ENCODE peak calls at places on chromosomes 6 and 20, in eight cellular contexts. One of them, this sample, is unnamed.
A peak's percentile ranks its signal among the peaks of the same experiment; 100 is the strongest.

GRCh38 chr6:53922571-53922981 is 127.8 kb downstream of the LRRC1 start:
- DNase-seq in effector memory CD4-positive, alpha-beta T cell: no peak
- DNase-seq in GM23248: no peak
- DNase-seq in AG09309: no peak
- DNase-seq in choroid plexus epithelial cell: peak; percentile 71
- DNase-seq in Panc1: no peak
- DNase-seq in body of pancreas: no peak
- DNase-seq in SK-N-SH: no peak
- DNase-seq in this sample: no peak

GRCh38 chr20:8709627-8710026 is 359.3 kb upstream of the PLCB4 start:
- DNase-seq in effector memory CD4-positive, alpha-beta T cell: no peak
- DNase-seq in GM23248: peak; percentile 14
- DNase-seq in AG09309: no peak
- DNase-seq in choroid plexus epithelial cell: peak; percentile 31
- DNase-seq in Panc1: no peak
- DNase-seq in body of pancreas: no peak
- DNase-seq in SK-N-SH: no peak
- DNase-seq in this sample: no peak

GRCh38 chr6:129853996-129854711 is 7.0 kb downstream of the TMEM244 start:
- DNase-seq in effector memory CD4-positive, alpha-beta T cell: no peak
- DNase-seq in GM23248: peak; percentile 75
- DNase-seq in AG09309: no peak
- DNase-seq in choroid plexus epithelial cell: peak; percentile 54
- DNase-seq in Panc1: no peak
- DNase-seq in body of pancreas: no peak
- DNase-seq in SK-N-SH: no peak
- DNase-seq in this sample: no peak

GRCh38 chr20:48262396-48262795 is 477.1 kb upstream of the SULF2 start:
- DNase-seq in effector memory CD4-positive, alpha-beta T cell: no peak
- DNase-seq in GM23248: no peak
- DNase-seq in AG09309: no peak
- DNase-seq in choroid plexus epithelial cell: no peak
- DNase-seq in Panc1: no peak
- DNase-seq in body of pancreas: no peak
- DNase-seq in SK-N-SH: no peak
- DNase-seq in this sample: no peak

GRCh38 chr6:25006565-25007001 is 70.8 kb upstream of the RIPOR2 start:
- DNase-seq in effector memory CD4-positive, alpha-beta T cell: no peak
- DNase-seq in GM23248: peak; percentile 62
- DNase-seq in AG09309: no peak
- DNase-seq in choroid plexus epithelial cell: peak; percentile 73
- DNase-seq in Panc1: no peak
- DNase-seq in body of pancreas: peak; percentile 90
- DNase-seq in SK-N-SH: no peak
- DNase-seq in this sample: no peak

GRCh38 chr6:25026723-25027122 is 91.0 kb upstream of the RIPOR2 start:
- DNase-seq in effector memory CD4-positive, alpha-beta T cell: no peak
- DNase-seq in GM23248: no peak
- DNase-seq in AG09309: no peak
- DNase-seq in choroid plexus epithelial cell: no peak
- DNase-seq in Panc1: no peak
- DNase-seq in body of pancreas: no peak
- DNase-seq in SK-N-SH: no peak
- DNase-seq in this sample: peak; percentile 68

GRCh38 chr6:160430741-160431140 is 82.6 kb downstream of the SLC22A3 start:
- DNase-seq in effector memory CD4-positive, alpha-beta T cell: no peak
- DNase-seq in GM23248: peak; percentile 2
- DNase-seq in AG09309: no peak
- DNase-seq in choroid plexus epithelial cell: no peak
- DNase-seq in Panc1: no peak
- DNase-seq in body of pancreas: no peak
- DNase-seq in SK-N-SH: no peak
- DNase-seq in this sample: no peak

GRCh38 chr20:5900908-5901307 is 49.4 kb downstream of the TRMT6 start:
- DNase-seq in effector memory CD4-positive, alpha-beta T cell: no peak
- DNase-seq in GM23248: no peak
- DNase-seq in AG09309: no peak
- DNase-seq in choroid plexus epithelial cell: no peak
- DNase-seq in Panc1: no peak
- DNase-seq in body of pancreas: no peak
- DNase-seq in SK-N-SH: no peak
- DNase-seq in this sample: no peak

GRCh38 chr6:88368071-88368787 is 202.1 kb upstream of the CNR1 start:
- DNase-seq in effector memory CD4-positive, alpha-beta T cell: no peak
- DNase-seq in GM23248: peak; percentile 79
- DNase-seq in AG09309: no peak
- DNase-seq in choroid plexus epithelial cell: peak; percentile 97
- DNase-seq in Panc1: no peak
- DNase-seq in body of pancreas: no peak
- DNase-seq in SK-N-SH: no peak
- DNase-seq in this sample: no peak

GRCh38 chr6:167298166-167298565 is 7.1 kb downstream of the UNC93A start:
- DNase-seq in effector memory CD4-positive, alpha-beta T cell: no peak
- DNase-seq in GM23248: no peak
- DNase-seq in AG09309: no peak
- DNase-seq in choroid plexus epithelial cell: no peak
- DNase-seq in Panc1: no peak
- DNase-seq in body of pancreas: no peak
- DNase-seq in SK-N-SH: no peak
- DNase-seq in this sample: no peak

GRCh38 chr6:11309947-11310665 is 77.6 kb upstream of the NEDD9 start:
- DNase-seq in effector memory CD4-positive, alpha-beta T cell: no peak
- DNase-seq in GM23248: no peak
- DNase-seq in AG09309: no peak
- DNase-seq in choroid plexus epithelial cell: no peak
- DNase-seq in Panc1: no peak
- DNase-seq in body of pancreas: peak; percentile 17
- DNase-seq in SK-N-SH: peak; percentile 67
- DNase-seq in this sample: no peak

GRCh38 chr6:111038534-111039252 is 48.6 kb upstream of the SLC16A10 start:
- DNase-seq in effector memory CD4-positive, alpha-beta T cell: no peak
- DNase-seq in GM23248: no peak
- DNase-seq in AG09309: no peak
- DNase-seq in choroid plexus epithelial cell: no peak
- DNase-seq in Panc1: no peak
- DNase-seq in body of pancreas: no peak
- DNase-seq in SK-N-SH: no peak
- DNase-seq in this sample: no peak

GRCh38 chr6:166424431-166424830 is 41.7 kb upstream of the MPC1 start:
- DNase-seq in effector memory CD4-positive, alpha-beta T cell: no peak
- DNase-seq in GM23248: no peak
- DNase-seq in AG09309: no peak
- DNase-seq in choroid plexus epithelial cell: no peak
- DNase-seq in Panc1: no peak
- DNase-seq in body of pancreas: no peak
- DNase-seq in SK-N-SH: no peak
- DNase-seq in this sample: no peak

GRCh38 chr6:154899825-154900468 is 95.2 kb upstream of the TIAM2 start:
- DNase-seq in effector memory CD4-positive, alpha-beta T cell: no peak
- DNase-seq in GM23248: no peak
- DNase-seq in AG09309: no peak
- DNase-seq in choroid plexus epithelial cell: no peak
- DNase-seq in Panc1: no peak
- DNase-seq in body of pancreas: no peak
- DNase-seq in SK-N-SH: no peak
- DNase-seq in this sample: no peak

GRCh38 chr6:149755300-149756260 is 6.0 kb downstream of the PCMT1 start:
- DNase-seq in effector memory CD4-positive, alpha-beta T cell: no peak
- DNase-seq in GM23248: no peak
- DNase-seq in AG09309: no peak
- DNase-seq in choroid plexus epithelial cell: no peak
- DNase-seq in Panc1: no peak
- DNase-seq in body of pancreas: no peak
- DNase-seq in SK-N-SH: no peak
- DNase-seq in this sample: no peak

GRCh38 chr6:32973934-32974333 is 5.5 kb downstream of the BRD2 start:
- DNase-seq in effector memory CD4-positive, alpha-beta T cell: no peak
- DNase-seq in GM23248: peak; percentile 79
- DNase-seq in AG09309: no peak
- DNase-seq in choroid plexus epithelial cell: peak; percentile 82
- DNase-seq in Panc1: no peak
- DNase-seq in body of pancreas: no peak
- DNase-seq in SK-N-SH: peak; percentile 54
- DNase-seq in this sample: peak; percentile 55

GRCh38 chr20:44938637-44939036 is 21.6 kb downstream of the TOMM34 start:
- DNase-seq in effector memory CD4-positive, alpha-beta T cell: no peak
- DNase-seq in GM23248: peak; percentile 33
- DNase-seq in AG09309: no peak
- DNase-seq in choroid plexus epithelial cell: no peak
- DNase-seq in Panc1: no peak
- DNase-seq in body of pancreas: no peak
- DNase-seq in SK-N-SH: no peak
- DNase-seq in this sample: no peak

GRCh38 chr20:51382986-51383821 is 159.3 kb downstream of the NFATC2 start:
- DNase-seq in effector memory CD4-positive, alpha-beta T cell: no peak
- DNase-seq in GM23248: peak; percentile 58
- DNase-seq in AG09309: no peak
- DNase-seq in choroid plexus epithelial cell: no peak
- DNase-seq in Panc1: no peak
- DNase-seq in body of pancreas: peak; percentile 76
- DNase-seq in SK-N-SH: no peak
- DNase-seq in this sample: no peak

GRCh38 chr20:32872266-32872665 is 13.5 kb downstream of the EFCAB8 start:
- DNase-seq in effector memory CD4-positive, alpha-beta T cell: no peak
- DNase-seq in GM23248: no peak
- DNase-seq in AG09309: no peak
- DNase-seq in choroid plexus epithelial cell: no peak
- DNase-seq in Panc1: no peak
- DNase-seq in body of pancreas: no peak
- DNase-seq in SK-N-SH: no peak
- DNase-seq in this sample: no peak

DNA sequence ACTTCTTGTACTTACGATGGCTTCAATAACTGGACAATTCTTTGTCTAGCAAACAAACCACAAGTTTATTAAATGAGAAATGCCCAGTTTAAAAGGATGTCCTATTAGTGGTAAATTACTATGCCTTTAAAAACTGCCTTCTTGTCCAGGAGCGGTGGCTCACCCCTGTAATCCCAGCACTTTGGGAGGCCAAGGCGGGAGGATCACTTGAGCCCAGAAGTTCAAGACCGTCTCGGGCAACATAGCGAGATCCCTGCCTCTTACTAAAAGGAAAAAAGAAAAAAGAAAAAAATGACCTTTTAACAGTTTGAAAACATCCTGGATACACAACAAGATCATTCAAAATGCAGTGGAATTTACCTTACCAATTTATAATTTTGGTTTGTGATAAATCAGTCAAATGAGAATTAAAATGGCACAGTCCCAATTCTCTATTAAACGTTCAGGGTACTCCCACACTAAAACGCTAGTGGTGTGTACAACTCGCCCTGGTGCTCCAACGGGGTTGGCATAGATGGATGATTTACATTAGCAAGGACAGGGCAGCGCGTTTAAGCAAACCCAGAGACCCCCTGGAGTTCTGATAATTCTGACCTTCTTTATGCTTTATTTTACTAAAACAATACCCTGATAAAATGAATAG is 2.2 kb downstream of the ZBTB2 start:
- DNase-seq in effector memory CD4-positive, alpha-beta T cell: no peak
- DNase-seq in GM23248: no peak
- DNase-seq in AG09309: no peak
- DNase-seq in choroid plexus epithelial cell: no peak
- DNase-seq in Panc1: no peak
- DNase-seq in body of pancreas: no peak
- DNase-seq in SK-N-SH: no peak
- DNase-seq in this sample: no peak
- H3K4me3 ChIP-seq in effector memory CD4-positive, alpha-beta T cell: peak overlapping the region; percentile 95
- H3K4me3 ChIP-seq in GM23248: peak overlapping the region; percentile 87
- H3K4me3 ChIP-seq in AG09309: peak overlapping the region; percentile 58
- H3K4me3 ChIP-seq in choroid plexus epithelial cell: peak overlapping the region; percentile 90
- H3K4me3 ChIP-seq in Panc1: peak overlapping the region; percentile 67
- H3K4me3 ChIP-seq in body of pancreas: peak overlapping the region; percentile 35
- H3K4me3 ChIP-seq in SK-N-SH: peak overlapping the region; percentile 86
- H3K4me3 ChIP-seq in this sample: peak overlapping the region; percentile 62

GRCh38 chr6:151822252-151823111 is 15.0 kb downstream of the ESR1 start:
- DNase-seq in effector memory CD4-positive, alpha-beta T cell: no peak
- DNase-seq in GM23248: no peak
- DNase-seq in AG09309: no peak
- DNase-seq in choroid plexus epithelial cell: no peak
- DNase-seq in Panc1: no peak
- DNase-seq in body of pancreas: no peak
- DNase-seq in SK-N-SH: no peak
- DNase-seq in this sample: peak; percentile 56
- H3K4me3 ChIP-seq in effector memory CD4-positive, alpha-beta T cell: no peak overlapping the region
- H3K4me3 ChIP-seq in GM23248: no peak overlapping the region
- H3K4me3 ChIP-seq in AG09309: no peak overlapping the region
- H3K4me3 ChIP-seq in choroid plexus epithelial cell: no peak overlapping the region
- H3K4me3 ChIP-seq in Panc1: no peak overlapping the region
- H3K4me3 ChIP-seq in body of pancreas: no peak overlapping the region
- H3K4me3 ChIP-seq in SK-N-SH: no peak overlapping the region
- H3K4me3 ChIP-seq in this sample: peak overlapping the region; percentile 55

GRCh38 chr6:163406320-163406719 is 8.2 kb upstream of the QKI start:
- DNase-seq in effector memory CD4-positive, alpha-beta T cell: no peak
- DNase-seq in GM23248: peak; percentile 20
- DNase-seq in AG09309: no peak
- DNase-seq in choroid plexus epithelial cell: peak; percentile 40
- DNase-seq in Panc1: no peak
- DNase-seq in body of pancreas: no peak
- DNase-seq in SK-N-SH: no peak
- DNase-seq in this sample: no peak
- H3K4me3 ChIP-seq in effector memory CD4-positive, alpha-beta T cell: peak overlapping the region; percentile 41
- H3K4me3 ChIP-seq in GM23248: peak overlapping the region; percentile 66
- H3K4me3 ChIP-seq in AG09309: no peak overlapping the region
- H3K4me3 ChIP-seq in choroid plexus epithelial cell: peak overlapping the region; percentile 41
- H3K4me3 ChIP-seq in Panc1: peak overlapping the region; percentile 54
- H3K4me3 ChIP-seq in body of pancreas: no peak overlapping the region
- H3K4me3 ChIP-seq in SK-N-SH: no peak overlapping the region
- H3K4me3 ChIP-seq in this sample: peak overlapping the region; percentile 60

GRCh38 chr6:39228992-39229767 is at the start of gene KCNK5:
- DNase-seq in effector memory CD4-positive, alpha-beta T cell: peak; percentile 45
- DNase-seq in GM23248: peak; percentile 76
- DNase-seq in AG09309: no peak
- DNase-seq in choroid plexus epithelial cell: peak; percentile 44
- DNase-seq in Panc1: no peak
- DNase-seq in body of pancreas: peak; percentile 89
- DNase-seq in SK-N-SH: peak; percentile 96
- DNase-seq in this sample: peak; percentile 59
- H3K4me3 ChIP-seq in effector memory CD4-positive, alpha-beta T cell: peak within 1 kb of the TSS; percentile 50
- H3K4me3 ChIP-seq in GM23248: peak within 1 kb of the TSS; percentile 63
- H3K4me3 ChIP-seq in AG09309: peak within 1 kb of the TSS; percentile 22
- H3K4me3 ChIP-seq in choroid plexus epithelial cell: peak within 1 kb of the TSS; percentile 48
- H3K4me3 ChIP-seq in Panc1: peak within 1 kb of the TSS; percentile 51
- H3K4me3 ChIP-seq in body of pancreas: peak within 1 kb of the TSS; percentile 68
- H3K4me3 ChIP-seq in SK-N-SH: peak within 1 kb of the TSS; percentile 49
- H3K4me3 ChIP-seq in this sample: peak within 1 kb of the TSS; percentile 49

DNA sequence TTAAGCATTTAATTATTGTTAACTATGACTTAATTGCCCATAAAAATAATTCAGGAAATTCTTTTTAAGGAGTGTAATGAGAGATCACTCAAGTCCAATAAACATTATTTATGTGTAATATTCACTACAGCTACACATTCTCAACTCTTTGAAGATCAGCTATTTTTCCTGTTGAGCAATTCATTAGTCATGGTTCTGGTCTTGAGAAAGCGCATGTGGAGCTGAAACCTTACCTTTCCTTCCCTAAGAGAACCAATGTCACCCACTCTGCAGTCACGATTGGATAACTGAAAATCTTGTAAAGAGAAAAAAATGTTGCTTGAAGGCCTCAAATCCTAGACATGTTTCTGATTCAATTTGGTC is 737.0 kb upstream of the MARCKS start:
- DNase-seq in effector memory CD4-positive, alpha-beta T cell: no peak
- DNase-seq in GM23248: peak; percentile 93
- DNase-seq in AG09309: peak; percentile 99
- DNase-seq in choroid plexus epithelial cell: peak; percentile 98
- DNase-seq in Panc1: no peak
- DNase-seq in body of pancreas: peak; percentile 2
- DNase-seq in SK-N-SH: no peak
- DNase-seq in this sample: no peak
- H3K4me3 ChIP-seq in effector memory CD4-positive, alpha-beta T cell: no peak overlapping the region
- H3K4me3 ChIP-seq in GM23248: no peak overlapping the region
- H3K4me3 ChIP-seq in AG09309: no peak overlapping the region
- H3K4me3 ChIP-seq in choroid plexus epithelial cell: no peak overlapping the region
- H3K4me3 ChIP-seq in Panc1: no peak overlapping the region
- H3K4me3 ChIP-seq in body of pancreas: no peak overlapping the region
- H3K4me3 ChIP-seq in SK-N-SH: no peak overlapping the region
- H3K4me3 ChIP-seq in this sample: no peak overlapping the region